ENCODE peak calls at places on chromosomes 1 and 21, in eight cellular contexts. X, S, P, H, V, D, K and T are unnamed samples.

GRCh38 chr1:240091614-240092300 is at the start of gene FMN2:
- DNase-seq in X (peak; percentile 73), S (no peak), P (peak; percentile 39), H (peak; percentile 74), V (no peak), D (no peak), K (peak; percentile 49), T (no peak)

GRCh38 chr1:66365628-66366027 is 168.3 kb upstream of the SGIP1 start:
- DNase-seq in X (peak; percentile 37), S (no peak), P (no peak), H (no peak), V (no peak), D (no peak), K (peak; percentile 56), T (no peak)

GRCh38 chr1:224177356-224177999 is 5.6 kb upstream of the DEGS1 start:
- DNase-seq in X (no peak), S (no peak), P (no peak), H (no peak), V (no peak), D (no peak), K (no peak), T (no peak)

GRCh38 chr1:109793486-109794318 is 30.0 kb upstream of the EPS8L3 start:
- DNase-seq in X (peak; percentile 80), S (peak; percentile 71), P (peak; percentile 52), H (peak; percentile 52), V (peak; percentile 63), D (no peak), K (peak; percentile 81), T (peak; percentile 88)

GRCh38 chr1:111570781-111571181 is 48.8 kb upstream of the RAP1A start:
- DNase-seq in X (no peak), S (no peak), P (no peak), H (peak; percentile 37), V (no peak), D (no peak), K (peak; percentile 35), T (no peak)

GRCh38 chr1:83583351-83584014 is 415.4 kb downstream of the TTLL7 start:
- DNase-seq in X (peak; percentile 7), S (peak; percentile 3), P (peak; percentile 21), H (peak; percentile 25), V (no peak), D (no peak), K (no peak), T (no peak)

GRCh38 chr1:16386454-16387113 is 19.5 kb downstream of the SZRD1 start:
- DNase-seq in X (peak; percentile 83), S (peak; percentile 64), P (no peak), H (no peak), V (no peak), D (no peak), K (peak; percentile 76), T (peak; percentile 55)

GRCh38 chr1:227740401-227740960 is 5.2 kb downstream of the SNAP47 start:
- DNase-seq in X (no peak), S (no peak), P (no peak), H (no peak), V (peak; percentile 24), D (no peak), K (no peak), T (no peak)

GRCh38 chr21:30831194-30831765 is 1.7 kb upstream of the KRTAP7-1 start:
- DNase-seq in X (no peak), S (peak; percentile 23), P (peak; percentile 29), H (peak; percentile 40), V (no peak), D (no peak), K (no peak), T (no peak)

GRCh38 chr1:162709870-162710269 is 77.6 kb downstream of the DDR2 start:
- DNase-seq in X (no peak), S (peak; percentile 45), P (no peak), H (no peak), V (no peak), D (no peak), K (peak; percentile 44), T (no peak)

GRCh38 chr1:27506703-27507102 is 16.7 kb upstream of the WASF2 start:
- DNase-seq in X (no peak), S (no peak), P (no peak), H (no peak), V (no peak), D (no peak), K (no peak), T (no peak)

GRCh38 chr1:8218351-8219092 is 99.4 kb upstream of the SLC45A1 start:
- DNase-seq in X (peak; percentile 76), S (peak; percentile 59), P (no peak), H (no peak), V (no peak), D (no peak), K (peak; percentile 65), T (no peak)

GRCh38 chr1:70034403-70034802 is 171.0 kb downstream of the LRRC40 start:
- DNase-seq in X (peak; percentile 67), S (peak; percentile 92), P (peak; percentile 30), H (no peak), V (no peak), D (no peak), K (peak; percentile 77), T (no peak)

GRCh38 chr21:38753114-38754100 is 52.3 kb upstream of the ETS2 start:
- DNase-seq in X (no peak), S (no peak), P (no peak), H (no peak), V (no peak), D (no peak), K (no peak), T (no peak)

GRCh38 chr1:64242895-64243756 is 39.7 kb downstream of the UBE2U start:
- DNase-seq in X (peak; percentile 26), S (peak; percentile 79), P (peak; percentile 54), H (no peak), V (no peak), D (no peak), K (peak; percentile 58), T (no peak)

GRCh38 chr21:31293986-31294385 is 50.1 kb downstream of the TIAM1 start:
- DNase-seq in X (peak; percentile 85), S (peak; percentile 96), P (peak; percentile 40), H (no peak), V (no peak), D (no peak), K (peak; percentile 94), T (peak; percentile 82)

GRCh38 chr1:223135176-223135575 is 7.9 kb downstream of the TLR5 start:
- DNase-seq in X (peak; percentile 71), S (no peak), P (no peak), H (no peak), V (peak; percentile 76), D (peak; percentile 29), K (peak; percentile 69), T (no peak)

GRCh38 chr1:244817415-244817894 is 18.0 kb upstream of the COX20 start:
- DNase-seq in X (no peak), S (no peak), P (peak; percentile 53), H (no peak), V (no peak), D (no peak), K (no peak), T (no peak)

GRCh38 chr1:195082183-195082582 is 1526.1 kb downstream of the KCNT2 start:
- DNase-seq in X (peak; percentile 4), S (peak; percentile 1), P (no peak), H (no peak), V (no peak), D (no peak), K (peak; percentile 20), T (no peak)

GRCh38 chr1:150387200-150387599 is 23.3 kb downstream of the RPRD2 start:
- DNase-seq in X (no peak), S (no peak), P (peak; percentile 31), H (no peak), V (no peak), D (no peak), K (no peak), T (no peak)

GRCh38 chr1:92953491-92953890 is 7.8 kb downstream of the DIPK1A start:
- DNase-seq in X (no peak), S (no peak), P (no peak), H (no peak), V (no peak), D (no peak), K (no peak), T (no peak)

GRCh38 chr1:8238141-8239038 is 79.5 kb upstream of the SLC45A1 start:
- DNase-seq in X (peak; percentile 92), S (peak; percentile 94), P (no peak), H (no peak), V (no peak), D (no peak), K (peak; percentile 99), T (no peak)

DNA sequence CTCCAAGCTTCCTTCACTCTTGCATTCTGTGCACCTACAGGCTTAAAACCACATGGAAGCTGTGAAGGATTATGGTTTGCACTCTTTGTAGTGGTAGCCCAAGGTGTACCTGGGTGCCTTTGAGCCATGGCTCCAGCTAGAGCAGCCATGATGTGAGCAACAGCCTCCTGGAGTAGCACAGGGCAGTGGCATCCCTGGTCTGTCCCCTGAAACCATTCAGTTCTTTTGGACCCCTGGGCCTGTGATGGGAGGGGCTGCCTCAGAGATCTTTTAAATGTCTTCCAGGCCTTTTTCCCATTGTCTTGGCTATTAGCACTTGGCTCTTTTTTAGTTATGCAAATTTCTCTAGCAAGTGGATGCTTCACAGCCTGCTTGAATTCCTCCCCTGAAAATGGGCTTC is 47.4 kb downstream of the CLCA4 start:
- DNase-seq in X (no peak), S (no peak), P (no peak), H (no peak), V (no peak), D (no peak), K (no peak), T (no peak)
- TF ChIP-seq CTCF in X (no peak), S (no peak), P (no peak), H (no peak), V (no peak), D (no peak), K (no peak), T (no peak)

DNA sequence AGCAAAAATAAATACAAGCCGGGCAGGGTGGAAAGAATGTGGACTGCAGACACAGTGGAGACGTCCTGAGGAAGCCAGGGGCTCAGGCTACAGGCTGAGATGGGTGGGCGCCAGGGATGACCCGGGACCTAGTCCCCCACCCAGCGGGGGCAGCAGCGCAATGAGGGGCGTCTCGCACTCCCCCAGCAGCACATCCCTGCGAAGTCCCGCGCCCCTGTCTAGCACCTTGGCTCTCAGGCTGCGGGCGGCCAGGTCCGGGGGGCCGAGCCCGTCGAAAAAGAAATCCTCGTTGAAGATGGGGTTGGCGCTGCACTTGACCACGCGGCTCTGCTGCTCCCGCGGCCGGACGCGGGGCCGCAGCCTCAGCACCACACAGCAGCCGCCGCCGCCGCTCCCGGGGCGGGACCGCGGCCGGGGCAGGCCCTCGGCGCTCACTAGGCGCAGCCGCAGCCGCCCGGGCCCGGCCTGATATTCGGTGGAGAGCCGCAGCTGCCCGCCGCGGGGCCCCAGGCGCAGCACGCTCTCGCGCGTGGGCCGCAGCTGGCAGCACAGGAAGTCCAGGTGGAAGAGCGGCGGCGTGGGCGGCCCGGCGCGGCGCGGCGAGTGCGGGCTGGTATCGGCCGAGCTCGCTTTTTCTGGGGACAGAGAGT is 1.7 kb downstream of the C2CD4D start:
- DNase-seq in X (no peak), S (no peak), P (peak; percentile 64), H (no peak), V (no peak), D (no peak), K (peak; percentile 10), T (no peak)
- H3K4me3 ChIP-seq in X (no peak overlapping the region), S (peak overlapping the region; percentile 30), P (no peak overlapping the region), H (no peak overlapping the region), V (peak overlapping the region; percentile 46), D (peak overlapping the region; percentile 77), K (peak overlapping the region; percentile 36), T (peak overlapping the region; percentile 48)

GRCh38 chr1:33372677-33373076 is 51.8 kb upstream of the A3GALT2 start:
- DNase-seq in X (no peak), S (no peak), P (no peak), H (no peak), V (no peak), D (no peak), K (no peak), T (no peak)
- TF ChIP-seq CTCF in X (no peak), S (peak; percentile 36), P (no peak), H (no peak), V (no peak), D (no peak), K (no peak), T (peak; percentile 11)

GRCh38 chr1:212039622-212040021 is 4.1 kb downstream of the DTL start:
- DNase-seq in X (no peak), S (no peak), P (no peak), H (no peak), V (no peak), D (no peak), K (no peak), T (no peak)
- H3K4me3 ChIP-seq in X (no peak overlapping the region), S (no peak overlapping the region), P (no peak overlapping the region), H (no peak overlapping the region), V (no peak overlapping the region), D (no peak overlapping the region), K (no peak overlapping the region), T (no peak overlapping the region)